ENCODE peak calls at places on chromosomes 7 and 10, in ten cellular contexts. E is heart right ventricle, Y is prostate gland, G is tibial nerve, C is Panc1, R is AG04450, I is psoas muscle, T is PC-9, D is ascending aorta, S is GM12878. A is an unnamed sample.
A peak's percentile ranks its signal among the peaks of the same experiment; 100 is the strongest.

GRCh38 chr7:16462618-16463017 is 2.9 kb downstream of the SOSTDC1 start:
- DNase-seq in E (no peak), T (no peak), G (no peak), R (no peak), C (no peak), I (no peak), Y (no peak), S (no peak), D (no peak), A (no peak)

GRCh38 chr10:97333601-97334369 is 744 bp downstream of the FRAT2 start:
- DNase-seq in R (no peak), G (no peak), E (peak; percentile 52), S (no peak), D (peak; percentile 80), C (no peak), T (no peak), I (peak; percentile 42), Y (no peak), A (peak; percentile 53)

GRCh38 chr10:78934499-78934898 is 134.3 kb upstream of the ZMIZ1 start:
- DNase-seq in I (no peak), Y (no peak), T (no peak), G (no peak), C (no peak), D (no peak), S (no peak), E (no peak), R (no peak), A (no peak)

GRCh38 chr7:51067757-51068156 is 248.9 kb downstream of the COBL start:
- DNase-seq in T (peak; percentile 63), G (peak; percentile 88), S (no peak), E (no peak), Y (peak; percentile 53), C (peak; percentile 78), R (peak; percentile 45), I (peak; percentile 43), D (peak; percentile 71), A (peak; percentile 50)

GRCh38 chr10:96417432-96417831 is 58.6 kb upstream of the OPALIN start:
- DNase-seq in Y (no peak), D (no peak), R (no peak), T (no peak), C (no peak), G (no peak), E (no peak), S (no peak), I (no peak), A (no peak)

GRCh38 chr7:13880789-13881188 is 108.7 kb downstream of the ETV1 start:
- DNase-seq in Y (no peak), D (no peak), I (no peak), T (no peak), G (no peak), S (no peak), R (peak; percentile 63), E (no peak), C (no peak), A (peak; percentile 51)

GRCh38 chr7:29377718-29378117 is 183.1 kb downstream of the CHN2 start:
- DNase-seq in E (no peak), S (no peak), G (no peak), R (no peak), C (no peak), D (no peak), T (no peak), I (no peak), Y (peak; percentile 78), A (no peak)

GRCh38 chr10:94546058-94546595 is 539 bp downstream of the HELLS start:
- DNase-seq in S (no peak), R (no peak), I (no peak), E (no peak), C (peak; percentile 25), T (no peak), Y (no peak), G (no peak), D (no peak), A (no peak)

GRCh38 chr7:29431686-29432085 is 131.9 kb upstream of the PRR15 start:
- DNase-seq in E (no peak), D (no peak), R (no peak), C (no peak), T (no peak), I (no peak), S (no peak), G (no peak), Y (no peak), A (no peak)

GRCh38 chr10:25398680-25399079 is 223.9 kb downstream of the GPR158 start:
- DNase-seq in E (no peak), T (no peak), C (no peak), R (no peak), I (no peak), G (no peak), Y (no peak), D (no peak), S (no peak), A (no peak)

GRCh38 chr7:148299335-148299734 is 291.2 kb upstream of the C7orf33 start:
- DNase-seq in T (no peak), I (no peak), D (no peak), R (no peak), Y (no peak), G (no peak), C (no peak), S (no peak), E (no peak), A (no peak)

DNA sequence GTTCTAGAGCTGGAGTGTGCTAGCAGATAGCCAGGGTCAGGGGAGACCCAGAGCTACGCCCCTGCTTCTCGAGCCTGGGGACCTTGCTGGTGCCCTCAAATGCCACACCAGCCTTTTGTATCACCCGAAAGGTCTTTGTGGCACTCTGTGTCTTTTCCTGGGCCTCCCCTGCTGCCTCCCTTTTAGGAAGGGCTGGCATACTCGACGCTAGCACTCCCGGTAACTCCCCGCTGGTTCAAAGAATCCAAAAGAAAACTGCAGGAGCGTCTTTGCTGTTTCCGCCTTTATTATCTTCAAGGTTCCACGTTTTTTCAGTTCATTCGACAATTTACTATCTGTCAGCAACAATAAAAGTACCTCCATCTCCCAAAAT is 36.3 kb downstream of the CTBP2 start:
- DNase-seq in E (no peak), D (no peak), Y (no peak), R (no peak), S (no peak), T (no peak), C (no peak), G (no peak), I (no peak), A (no peak)
- H3K4me3 ChIP-seq in E (peak overlapping the region; percentile 23), D (peak overlapping the region; percentile 53), Y (no peak overlapping the region), R (peak overlapping the region; percentile 23), S (no peak overlapping the region), T (no peak overlapping the region), C (peak overlapping the region; percentile 30), G (no peak overlapping the region), I (peak overlapping the region; percentile 61), A (no peak overlapping the region)

DNA sequence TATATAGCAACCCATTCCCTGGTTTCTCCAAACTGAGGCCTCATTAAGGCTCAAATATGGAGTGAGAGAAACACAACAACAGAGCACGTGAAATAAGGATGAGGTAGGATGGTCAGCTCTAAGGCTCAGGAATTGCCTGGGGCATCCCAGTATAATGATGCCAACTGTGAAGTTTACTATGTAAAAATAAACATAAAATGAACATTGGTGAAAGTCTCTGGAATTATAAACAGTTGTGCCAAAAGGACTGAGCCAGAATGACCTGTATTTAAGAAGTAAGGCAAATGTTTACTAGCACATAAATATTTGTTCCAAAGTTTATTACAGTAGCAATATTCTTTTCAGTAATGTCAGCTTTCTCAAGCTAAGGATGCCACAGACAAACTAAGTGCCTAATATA is 64.6 kb downstream of the ZNF680 start:
- DNase-seq in G (no peak), D (no peak), C (no peak), I (no peak), E (no peak), Y (peak; percentile 35), S (no peak), T (no peak), R (no peak), A (no peak)
- H3K9me3 ChIP-seq in G (peaks cover 15% of the 10 kb centered on the region), D (peaks cover 17% of the 10 kb centered on the region), C (no peaks in the 10 kb centered on the region), I (no peaks in the 10 kb centered on the region), E (peaks cover 42% of the 10 kb centered on the region), Y (no peaks in the 10 kb centered on the region), S (no peaks in the 10 kb centered on the region), T (peaks cover 4% of the 10 kb centered on the region), R (peaks cover 17% of the 10 kb centered on the region), A (no peaks in the 10 kb centered on the region)

GRCh38 chr7:132155715-132156114 is 420.6 kb downstream of the PLXNA4 start:
- DNase-seq in I (no peak), T (no peak), S (no peak), R (no peak), D (no peak), Y (no peak), E (no peak), G (no peak), C (no peak), A (no peak)

GRCh38 chr7:132158166-132158565 is 418.1 kb downstream of the PLXNA4 start:
- DNase-seq in T (no peak), C (no peak), Y (no peak), S (no peak), R (no peak), E (no peak), D (no peak), G (no peak), I (no peak), A (no peak)

GRCh38 chr7:132152490-132152889 is 423.8 kb downstream of the PLXNA4 start:
- DNase-seq in I (no peak), R (no peak), G (no peak), D (no peak), C (no peak), E (no peak), S (no peak), Y (no peak), T (no peak), A (no peak)

GRCh38 chr7:132154248-132154647 is 422.0 kb downstream of the PLXNA4 start:
- DNase-seq in E (no peak), D (no peak), C (no peak), G (no peak), R (no peak), Y (no peak), I (no peak), T (no peak), S (no peak), A (no peak)

DNA sequence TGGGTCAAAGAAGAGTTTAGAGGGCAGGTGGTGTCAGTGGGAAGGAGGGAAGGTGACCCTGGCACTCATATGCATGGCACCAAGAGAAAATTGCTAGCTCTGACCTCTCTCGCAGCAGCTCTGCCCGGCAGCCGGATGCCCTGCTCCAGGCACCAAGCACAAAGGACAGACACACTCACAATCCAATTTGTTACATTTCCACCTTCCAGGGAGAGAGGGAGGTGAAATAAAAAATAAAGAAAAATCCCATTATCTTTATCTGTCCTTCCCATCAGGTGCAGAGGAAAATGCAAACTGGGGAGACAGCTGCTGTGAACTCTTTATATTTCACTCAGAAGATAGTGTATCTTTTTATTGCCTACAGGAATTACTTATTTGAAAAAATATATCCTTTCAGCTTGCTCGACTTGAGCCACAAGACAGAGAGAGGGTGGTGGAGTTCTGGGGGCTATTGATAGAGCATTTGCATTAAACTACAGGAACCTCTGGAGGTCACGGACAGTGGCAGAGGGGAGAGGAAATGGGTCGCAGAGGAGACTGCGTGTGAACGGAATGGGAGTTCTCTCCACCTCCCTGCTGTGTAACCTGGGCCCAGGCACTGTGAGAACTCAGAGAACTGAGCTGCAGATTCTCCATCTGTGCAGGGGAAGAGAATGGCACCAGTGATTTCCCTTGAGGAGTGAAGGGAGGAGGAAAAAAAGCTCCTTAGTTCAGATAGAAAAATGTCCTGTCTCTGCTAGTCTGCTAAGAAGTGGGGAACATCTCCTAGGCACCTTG is 421.4 kb downstream of the PLXNA4 start:
- DNase-seq in E (no peak), S (no peak), I (no peak), T (no peak), D (no peak), Y (no peak), R (no peak), G (no peak), C (no peak), A (no peak)
- H3K27me3 ChIP-seq in E (no peaks in the 10 kb centered on the region), S (no peaks in the 10 kb centered on the region), I (no peaks in the 10 kb centered on the region), T (peaks cover 47% of the 10 kb centered on the region), D (no peaks in the 10 kb centered on the region), Y (no peaks in the 10 kb centered on the region), R (peaks cover 3% of the 10 kb centered on the region), G (no peaks in the 10 kb centered on the region), C (no peaks in the 10 kb centered on the region), A (no peaks in the 10 kb centered on the region)

GRCh38 chr7:8442814-8443304 is 9.4 kb downstream of the NXPH1 start:
- DNase-seq in R (no peak), C (no peak), T (no peak), G (no peak), S (no peak), Y (no peak), I (peak; percentile 39), D (no peak), E (peak; percentile 66), A (peak; percentile 29)
- H3K4me3 ChIP-seq in R (no peak overlapping the region), C (no peak overlapping the region), T (no peak overlapping the region), G (no peak overlapping the region), S (no peak overlapping the region), Y (no peak overlapping the region), I (no peak overlapping the region), D (no peak overlapping the region), E (no peak overlapping the region), A (no peak overlapping the region)